ENCODE peak calls at places on chromosome 2, in seven cellular contexts. C, G, S, O, A, I and W are unnamed samples.

GRCh38 chr2:102540882-102541281 is 67.9 kb downstream of the SLC9A4 start:
- DNase-seq in C (no peak), I (no peak), G (no peak), O (no peak), S (no peak), A (no peak), W (no peak)

GRCh38 chr2:44560961-44561360 is 199.2 kb downstream of the CAMKMT start:
- DNase-seq in O (no peak), S (no peak), G (no peak), C (no peak), I (no peak), A (no peak), W (no peak)

GRCh38 chr2:240155080-240156025 is 14.9 kb upstream of the OTOS start:
- DNase-seq in C (no peak), A (no peak), G (peak; percentile 56), O (no peak), S (no peak), I (no peak), W (no peak)

GRCh38 chr2:46814160-46814559 is 101.4 kb downstream of the MCFD2 start:
- DNase-seq in I (no peak), G (no peak), A (no peak), C (no peak), O (no peak), S (peak; percentile 61), W (no peak)

GRCh38 chr2:28036307-28036706 is 145.8 kb downstream of the BABAM2 start:
- DNase-seq in I (no peak), O (no peak), S (peak; percentile 13), C (no peak), A (no peak), G (no peak), W (no peak)

GRCh38 chr2:75055820-75056675 is 97.6 kb downstream of the POLE4 start:
- DNase-seq in O (no peak), A (no peak), I (no peak), G (no peak), C (no peak), S (peak; percentile 48), W (no peak)

GRCh38 chr2:180040146-180040925 is 33.2 kb upstream of the CWC22 start:
- DNase-seq in S (peak; percentile 32), I (no peak), A (no peak), O (no peak), C (no peak), G (no peak), W (no peak)

GRCh38 chr2:135586148-135586547 is 54.9 kb downstream of the R3HDM1 start:
- DNase-seq in G (no peak), O (no peak), C (no peak), S (no peak), I (no peak), A (no peak), W (no peak)

GRCh38 chr2:7180641-7181370 is 263.6 kb downstream of the RNF144A start:
- DNase-seq in S (peak; percentile 21), A (no peak), G (no peak), C (no peak), I (no peak), O (no peak), W (no peak)